ENCODE peak calls at places on chromosome 9, in seven cellular contexts. One of them, this sample, is unnamed.

GRCh38 chr9:129138476-129139232 is 27.4 kb downstream of the PTPA start:
- DNase-seq in activated T-helper 9 cell treated with anti-CD3 and anti-CD28 coated beads, Interleukin-2, amount 50 U/mL, for 16 hours: no peak
- DNase-seq in HepG2: no peak
- DNase-seq in hypothalamus: no peak
- DNase-seq in NK-92 treated with Interleukin-12 subunit alpha and Interleukin-12 subunit beta, amount 100 ng/mL, for 24 hours: no peak
- DNase-seq in GM12891: no peak
- DNase-seq in vagina: no peak
- DNase-seq in this sample: no peak

GRCh38 chr9:89234636-89235035 is 56.0 kb upstream of the SHC3 start:
- DNase-seq in activated T-helper 9 cell treated with anti-CD3 and anti-CD28 coated beads, Interleukin-2, amount 50 U/mL, for 16 hours: no peak
- DNase-seq in HepG2: no peak
- DNase-seq in hypothalamus: no peak
- DNase-seq in NK-92 treated with Interleukin-12 subunit alpha and Interleukin-12 subunit beta, amount 100 ng/mL, for 24 hours: no peak
- DNase-seq in GM12891: no peak
- DNase-seq in vagina: no peak
- DNase-seq in this sample: no peak

GRCh38 chr9:129080312-129080607 is 651 bp upstream of the DOLPP1 start:
- DNase-seq in activated T-helper 9 cell treated with anti-CD3 and anti-CD28 coated beads, Interleukin-2, amount 50 U/mL, for 16 hours: no peak
- DNase-seq in HepG2: no peak
- DNase-seq in hypothalamus: no peak
- DNase-seq in NK-92 treated with Interleukin-12 subunit alpha and Interleukin-12 subunit beta, amount 100 ng/mL, for 24 hours: no peak
- DNase-seq in GM12891: no peak
- DNase-seq in vagina: no peak
- DNase-seq in this sample: no peak

GRCh38 chr9:2336055-2336454 is 285.5 kb upstream of the VLDLR start:
- DNase-seq in activated T-helper 9 cell treated with anti-CD3 and anti-CD28 coated beads, Interleukin-2, amount 50 U/mL, for 16 hours: no peak
- DNase-seq in HepG2: no peak
- DNase-seq in hypothalamus: no peak
- DNase-seq in NK-92 treated with Interleukin-12 subunit alpha and Interleukin-12 subunit beta, amount 100 ng/mL, for 24 hours: no peak
- DNase-seq in GM12891: peak
- DNase-seq in vagina: no peak
- DNase-seq in this sample: no peak

GRCh38 chr9:130118841-130119520 is 53.2 kb upstream of the NCS1 start:
- DNase-seq in activated T-helper 9 cell treated with anti-CD3 and anti-CD28 coated beads, Interleukin-2, amount 50 U/mL, for 16 hours: no peak
- DNase-seq in HepG2: no peak
- DNase-seq in hypothalamus: no peak
- DNase-seq in NK-92 treated with Interleukin-12 subunit alpha and Interleukin-12 subunit beta, amount 100 ng/mL, for 24 hours: no peak
- DNase-seq in GM12891: no peak
- DNase-seq in vagina: no peak
- DNase-seq in this sample: no peak

GRCh38 chr9:135402048-135402738 is 77.4 kb upstream of the PPP1R26 start:
- DNase-seq in activated T-helper 9 cell treated with anti-CD3 and anti-CD28 coated beads, Interleukin-2, amount 50 U/mL, for 16 hours: no peak
- DNase-seq in HepG2: no peak
- DNase-seq in hypothalamus: no peak
- DNase-seq in NK-92 treated with Interleukin-12 subunit alpha and Interleukin-12 subunit beta, amount 100 ng/mL, for 24 hours: no peak
- DNase-seq in GM12891: no peak
- DNase-seq in vagina: no peak
- DNase-seq in this sample: no peak

GRCh38 chr9:72384710-72385475 is 19.9 kb upstream of the ZFAND5 start:
- DNase-seq in activated T-helper 9 cell treated with anti-CD3 and anti-CD28 coated beads, Interleukin-2, amount 50 U/mL, for 16 hours: no peak
- DNase-seq in HepG2: no peak
- DNase-seq in hypothalamus: no peak
- DNase-seq in NK-92 treated with Interleukin-12 subunit alpha and Interleukin-12 subunit beta, amount 100 ng/mL, for 24 hours: no peak
- DNase-seq in GM12891: no peak
- DNase-seq in vagina: no peak
- DNase-seq in this sample: no peak

GRCh38 chr9:4422495-4422894 is 67.8 kb upstream of the SLC1A1 start:
- DNase-seq in activated T-helper 9 cell treated with anti-CD3 and anti-CD28 coated beads, Interleukin-2, amount 50 U/mL, for 16 hours: no peak
- DNase-seq in HepG2: no peak
- DNase-seq in hypothalamus: no peak
- DNase-seq in NK-92 treated with Interleukin-12 subunit alpha and Interleukin-12 subunit beta, amount 100 ng/mL, for 24 hours: no peak
- DNase-seq in GM12891: no peak
- DNase-seq in vagina: no peak
- DNase-seq in this sample: no peak

GRCh38 chr9:93663877-93664548 is 87.6 kb downstream of the PHF2 start:
- DNase-seq in activated T-helper 9 cell treated with anti-CD3 and anti-CD28 coated beads, Interleukin-2, amount 50 U/mL, for 16 hours: no peak
- DNase-seq in HepG2: no peak
- DNase-seq in hypothalamus: no peak
- DNase-seq in NK-92 treated with Interleukin-12 subunit alpha and Interleukin-12 subunit beta, amount 100 ng/mL, for 24 hours: no peak
- DNase-seq in GM12891: no peak
- DNase-seq in vagina: no peak
- DNase-seq in this sample: no peak

GRCh38 chr9:76987594-76988200 is 31.8 kb upstream of the FOXB2 start:
- DNase-seq in activated T-helper 9 cell treated with anti-CD3 and anti-CD28 coated beads, Interleukin-2, amount 50 U/mL, for 16 hours: no peak
- DNase-seq in HepG2: peak
- DNase-seq in hypothalamus: peak
- DNase-seq in NK-92 treated with Interleukin-12 subunit alpha and Interleukin-12 subunit beta, amount 100 ng/mL, for 24 hours: no peak
- DNase-seq in GM12891: peak
- DNase-seq in vagina: no peak
- DNase-seq in this sample: peak

GRCh38 chr9:81861644-81862043 is 66.6 kb upstream of the SPATA31D4 start:
- DNase-seq in activated T-helper 9 cell treated with anti-CD3 and anti-CD28 coated beads, Interleukin-2, amount 50 U/mL, for 16 hours: no peak
- DNase-seq in HepG2: no peak
- DNase-seq in hypothalamus: no peak
- DNase-seq in NK-92 treated with Interleukin-12 subunit alpha and Interleukin-12 subunit beta, amount 100 ng/mL, for 24 hours: no peak
- DNase-seq in GM12891: no peak
- DNase-seq in vagina: no peak
- DNase-seq in this sample: peak

GRCh38 chr9:78958887-78959286 is 612.9 kb upstream of the TLE4 start:
- DNase-seq in activated T-helper 9 cell treated with anti-CD3 and anti-CD28 coated beads, Interleukin-2, amount 50 U/mL, for 16 hours: no peak
- DNase-seq in HepG2: no peak
- DNase-seq in hypothalamus: no peak
- DNase-seq in NK-92 treated with Interleukin-12 subunit alpha and Interleukin-12 subunit beta, amount 100 ng/mL, for 24 hours: no peak
- DNase-seq in GM12891: no peak
- DNase-seq in vagina: no peak
- DNase-seq in this sample: no peak